ENCODE peak calls at places on chromosomes 13 and 19, in five cellular contexts. E is transverse colon, G is H1, B is upper lobe of left lung, R is SK-N-SH. C is an unnamed sample.

GRCh38 chr19:8097681-8098567 is 45.4 kb downstream of the CCL25 start:
- DNase-seq in E (no peak), G (no peak), B (no peak), R (no peak), C (no peak)

GRCh38 chr13:98509271-98510155 is 67.4 kb downstream of the STK24 start:
- DNase-seq in E (peak), G (no peak), B (no peak), R (no peak), C (peak)

GRCh38 chr19:8004723-8005513 is 523 bp downstream of the ELAVL1 start:
- DNase-seq in E (no peak), G (no peak), B (peak), R (peak), C (no peak)

GRCh38 chr19:38452430-38453366 is 19.2 kb downstream of the RYR1 start:
- DNase-seq in E (no peak), G (peak), B (peak), R (peak), C (no peak)

GRCh38 chr19:36113895-36114762 is 546 bp downstream of the POLR2I start:
- DNase-seq in E (peak), G (no peak), B (no peak), R (peak), C (peak)

GRCh38 chr13:113060557-113061270 is 44.9 kb upstream of the F7 start:
- DNase-seq in E (no peak), G (no peak), B (peak), R (no peak), C (no peak)

GRCh38 chr13:39263033-39263432 is 224.8 kb downstream of the NHLRC3 start:
- DNase-seq in E (peak), G (no peak), B (no peak), R (peak), C (peak)

GRCh38 chr13:39779337-39780270 is 124.1 kb downstream of the COG6 start:
- DNase-seq in E (no peak), G (no peak), B (no peak), R (no peak), C (no peak)

GRCh38 chr13:31965361-31966066 is 66.1 kb upstream of the FRY start:
- DNase-seq in E (no peak), G (no peak), B (no peak), R (no peak), C (no peak)

GRCh38 chr19:49534632-49535385 is 7.0 kb downstream of the RCN3 start:
- DNase-seq in E (no peak), G (no peak), B (no peak), R (no peak), C (no peak)

GRCh38 chr19:17869114-17869608 is 2.6 kb upstream of the SLC5A5 start:
- DNase-seq in E (no peak), G (no peak), B (no peak), R (peak), C (no peak)

GRCh38 chr19:6589711-6590457 is 1.1 kb downstream of the CD70 start:
- DNase-seq in E (no peak), G (no peak), B (no peak), R (no peak), C (no peak)

GRCh38 chr19:6587093-6587820 is 3.7 kb downstream of the CD70 start:
- DNase-seq in E (no peak), G (no peak), B (no peak), R (no peak), C (no peak)

GRCh38 chr19:6588508-6589345 is 2.2 kb downstream of the CD70 start:
- DNase-seq in E (no peak), G (no peak), B (no peak), R (no peak), C (no peak)

GRCh38 chr19:6586726-6587092 is 4.2 kb downstream of the CD70 start:
- DNase-seq in E (no peak), G (no peak), B (no peak), R (no peak), C (no peak)

GRCh38 chr19:6587998-6588507 is 2.9 kb downstream of the CD70 start:
- DNase-seq in E (no peak), G (no peak), B (no peak), R (no peak), C (no peak)
- TF ChIP-seq POLR2AphosphoS5 in E (no peak), G (no peak), B (no peak), R (no peak), C (no peak)

DNA sequence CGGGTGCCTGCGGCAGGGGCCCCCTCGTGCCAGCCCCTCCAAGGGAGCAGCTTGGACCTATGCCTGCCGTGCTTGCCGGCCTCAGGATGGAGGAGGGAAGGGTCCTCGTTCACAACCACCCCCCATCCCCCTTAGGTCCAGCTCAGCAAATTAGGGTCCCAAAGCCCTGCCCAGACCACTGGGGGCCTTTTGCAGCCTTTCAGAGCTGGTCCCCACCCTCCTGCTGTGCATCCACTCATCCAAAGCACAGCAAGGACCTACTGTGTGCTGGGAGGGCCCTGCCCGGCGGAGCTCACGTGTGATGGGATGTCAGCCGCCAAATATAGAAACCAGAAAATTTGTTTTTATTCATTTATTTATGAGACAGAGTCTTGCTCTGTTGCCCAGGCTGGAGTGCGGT is 16.5 kb upstream of the SLC7A10 start:
- DNase-seq in E (no peak), G (no peak), B (no peak), R (no peak), C (no peak)
- TF ChIP-seq EP300 in E (no peak), G (no peak), B (no peak), R (no peak), C (no peak)

GRCh38 chr19:40274585-40275544 is 10.3 kb downstream of the AKT2 start:
- DNase-seq in E (no peak), G (no peak), B (no peak), R (no peak), C (no peak)
- TF ChIP-seq POLR2AphosphoS5 in E (no peak), G (no peak), B (no peak), R (no peak), C (no peak)

GRCh38 chr13:100090861-100091260 is 2.0 kb downstream of the PCCA start:
- DNase-seq in E (no peak), G (no peak), B (no peak), R (no peak), C (no peak)
- TF ChIP-seq EP300 in E (no peak), G (no peak), B (no peak), R (no peak), C (no peak)

GRCh38 chr19:44987148-44987675 is 14.1 kb upstream of the RELB start:
- DNase-seq in E (no peak), G (no peak), B (peak), R (no peak), C (no peak)
- TF ChIP-seq POLR2AphosphoS5 in E (no peak), G (no peak), B (no peak), R (no peak), C (no peak)

GRCh38 chr13:45142440-45143345 is 22.4 kb downstream of the GTF2F2 start:
- DNase-seq in E (no peak), G (no peak), B (no peak), R (no peak), C (no peak)
- TF ChIP-seq EP300 in E (no peak), G (no peak), B (no peak), R (no peak), C (no peak)

DNA sequence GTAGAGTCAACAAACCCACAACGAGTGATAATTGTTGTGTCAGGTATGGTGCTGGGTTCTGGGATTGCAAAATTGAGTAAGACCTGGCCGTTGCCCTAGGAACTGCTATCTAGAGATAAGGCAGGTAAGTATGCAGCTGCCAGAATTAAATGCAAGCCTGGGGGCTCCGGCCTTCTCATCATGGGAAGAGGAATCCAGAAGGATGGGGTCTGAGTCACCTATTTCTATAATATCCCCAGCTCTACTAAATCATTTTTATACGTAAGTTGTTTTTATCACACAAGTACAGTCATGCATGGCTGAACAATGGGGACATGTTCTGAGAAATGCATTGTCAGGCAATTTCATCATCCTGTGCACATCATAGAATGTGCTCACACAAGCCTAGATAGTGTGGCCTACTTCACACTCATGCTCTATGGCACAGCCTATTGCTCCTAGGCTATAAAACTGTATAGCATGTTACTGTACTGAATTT is 203.0 kb downstream of the KLF5 start:
- DNase-seq in E (no peak), G (no peak), B (no peak), R (no peak), C (no peak)
- TF ChIP-seq POLR2AphosphoS5 in E (no peak), G (no peak), B (no peak), R (no peak), C (no peak)

C was measured in stomach.